ENCODE peak calls at places on chromosome 15, in four cellular contexts. U is T-helper 1 cell; R is stimulated activated CD4-positive, alpha-beta T cell treated with anti-CD3 and anti-CD28 coated beads, Interleukin-1b, Interleukin-23, amount 100 ng/mL, for 1 hour; N is activated T-helper 1 cell treated with anti-CD3 and anti-CD28 coated beads, Interleukin-2, amount 50 U/mL, for 16 hours. V is an unnamed sample.

GRCh38 chr15:80474751-80475295 is 70.6 kb downstream of the ARNT2 start:
- DNase-seq in U (no peak), R (no peak), N (no peak), V (no peak)

GRCh38 chr15:36595625-36596024 is 16.2 kb downstream of the CDIN1 start:
- DNase-seq in U (no peak), R (no peak), N (no peak), V (no peak)

GRCh38 chr15:93929375-93930094 is 301.8 kb upstream of the MCTP2 start:
- DNase-seq in U (no peak), R (no peak), N (no peak), V (no peak)

GRCh38 chr15:59830143-59830542 is 141.0 kb upstream of the BNIP2 start:
- DNase-seq in U (no peak), R (no peak), N (no peak), V (no peak)

GRCh38 chr15:27418729-27419128 is 447.7 kb downstream of the GABRG3 start:
- DNase-seq in U (no peak), R (no peak), N (no peak), V (no peak)

GRCh38 chr15:97915261-97915660 is 45.2 kb upstream of the ARRDC4 start:
- DNase-seq in U (no peak), R (no peak), N (no peak), V (no peak)

GRCh38 chr15:42062284-42062806 is 32.0 kb downstream of the PLA2G4D start:
- DNase-seq in U (no peak), R (no peak), N (no peak), V (no peak)

GRCh38 chr15:58269455-58270414 is 131.6 kb downstream of the AQP9 start:
- DNase-seq in U (no peak), R (peak; percentile 1), N (no peak), V (no peak)

GRCh38 chr15:89837134-89837829 is 22.6 kb upstream of the ANPEP start:
- DNase-seq in U (no peak), R (no peak), N (no peak), V (no peak)